ENCODE peak calls at places on chromosome 19, in nine cellular contexts. T is upper lobe of right lung; N is neural crest cell; W is OCI-LY7; K is GM04503; V is stimulated activated CD4-positive, alpha-beta T cell treated with anti-CD3 and anti-CD28 coated beads, Interleukin-15, amount 100 ng/mL, for 1 hour; E is NCI-H1105; I is T-helper 17 cell; L is HCEC 1CT. R is an unnamed sample.

GRCh38 chr19:17565611-17566010 is 10.2 kb downstream of the COLGALT1 start:
- DNase-seq in T (no peak), N (no peak), W (no peak), K (no peak), V (no peak), E (no peak), I (no peak), L (no peak), R (no peak)

GRCh38 chr19:48644839-48645651 is 942 bp downstream of the CA11 start:
- DNase-seq in T (peak), N (peak), W (peak), K (no peak), V (peak), E (peak), I (peak), L (peak), R (peak)

GRCh38 chr19:49590971-49591730 is at the start of gene PRR12:
- DNase-seq in T (peak), N (peak), W (peak), K (no peak), V (peak), E (peak), I (peak), L (peak), R (peak)

GRCh38 chr19:13978306-13978705 is 26.0 kb downstream of the DCAF15 start:
- DNase-seq in T (peak), N (peak), W (peak), K (no peak), V (no peak), E (peak), I (no peak), L (no peak), R (no peak)

GRCh38 chr19:39412867-39413268 is 399 bp downstream of the PLEKHG2 start:
- DNase-seq in T (no peak), N (no peak), W (no peak), K (no peak), V (no peak), E (no peak), I (no peak), L (no peak), R (no peak)

GRCh38 chr19:46193678-46194077 is 35.9 kb upstream of the IGFL1 start:
- DNase-seq in T (no peak), N (no peak), W (no peak), K (no peak), V (no peak), E (no peak), I (no peak), L (no peak), R (no peak)

GRCh38 chr19:12581100-12581499 is 29.5 kb downstream of the ZNF490 start:
- DNase-seq in T (no peak), N (no peak), W (no peak), K (no peak), V (no peak), E (no peak), I (no peak), L (no peak), R (no peak)

GRCh38 chr19:12567951-12568350 is 16.7 kb upstream of the ZNF564 start:
- DNase-seq in T (no peak), N (no peak), W (no peak), K (peak), V (no peak), E (no peak), I (no peak), L (peak), R (no peak)

GRCh38 chr19:443005-443404 is 17.8 kb downstream of the SHC2 start:
- DNase-seq in T (no peak), N (no peak), W (no peak), K (no peak), V (no peak), E (no peak), I (no peak), L (no peak), R (no peak)

GRCh38 chr19:55112781-55113569 is 4.5 kb downstream of the PPP1R12C start:
- DNase-seq in T (peak), N (no peak), W (peak), K (no peak), V (no peak), E (no peak), I (no peak), L (no peak), R (no peak)

GRCh38 chr19:52188822-52189744 is 769 bp upstream of the PPP2R1A start:
- DNase-seq in T (peak), N (peak), W (no peak), K (no peak), V (peak), E (no peak), I (peak), L (no peak), R (no peak)

GRCh38 chr19:18999896-19000620 is 33.3 kb downstream of the SUGP2 start:
- DNase-seq in T (no peak), N (no peak), W (no peak), K (no peak), V (no peak), E (no peak), I (no peak), L (peak), R (no peak)

R was measured in activated B cell treated with CpG ODN at 0.5 μM for 24 hours.